ENCODE peak calls at places on chromosomes 13 and 19, in five cellular contexts. D, T, A, M and C are unnamed samples. For H3K4me1, the result is how much of the 10 kb centered on the place peaks cover.

GRCh38 chr13:99162543-99162942 is 38.1 kb upstream of the UBAC2 start:
- DNase-seq in D (no peak), M (no peak), T (no peak), A (no peak), C (no peak)

GRCh38 chr13:103525530-103525929 is 459.3 kb upstream of the SLC10A2 start:
- DNase-seq in M (no peak), A (no peak), T (no peak), D (no peak), C (no peak)

GRCh38 chr19:5940260-5941208 is 26.5 kb downstream of the CAPS start:
- DNase-seq in M (no peak), T (no peak), A (no peak), D (no peak), C (no peak)

GRCh38 chr19:47427241-47428176 is 8.2 kb upstream of the MEIS3 start:
- DNase-seq in M (peak), A (peak), T (peak), D (peak), C (peak)

GRCh38 chr19:6011206-6011605 is 33.3 kb upstream of the RANBP3 start:
- DNase-seq in M (no peak), A (no peak), D (no peak), T (no peak), C (no peak)

GRCh38 chr19:29120471-29120870 is 92.5 kb downstream of the UQCRFS1 start:
- DNase-seq in T (no peak), M (no peak), A (no peak), D (no peak), C (no peak)

GRCh38 chr13:100149389-100149788 is 60.5 kb downstream of the PCCA start:
- DNase-seq in A (no peak), D (no peak), T (no peak), M (no peak), C (no peak)

GRCh38 chr13:84430015-84430414 is 547.7 kb upstream of the SLITRK1 start:
- DNase-seq in A (no peak), M (no peak), D (no peak), T (no peak), C (peak)

GRCh38 chr13:59643906-59644626 is 519.7 kb downstream of the DIAPH3 start:
- DNase-seq in T (no peak), A (no peak), M (no peak), D (no peak), C (no peak)

GRCh38 chr13:27928353-27928804 is 8.6 kb downstream of the PDX1 start:
- DNase-seq in M (no peak), T (no peak), D (no peak), A (no peak), C (no peak)

GRCh38 chr19:53394522-53394973 is 401 bp upstream of the ZNF765 start:
- DNase-seq in T (peak), A (peak), M (no peak), D (peak), C (peak)

GRCh38 chr19:41426952-41427646 is at the start of gene B3GNT8:
- DNase-seq in A (peak), T (peak), D (peak), M (peak), C (peak)

GRCh38 chr19:13024126-13024957 is 29.1 kb downstream of the NFIX start:
- DNase-seq in A (no peak), T (no peak), D (peak), M (no peak), C (peak)
- H3K4me3 ChIP-seq in A (peak), T (peak), D (peak), M (no peak), C (no peak)

GRCh38 chr13:44305845-44306244 is 67.8 kb upstream of the SERP2 start:
- DNase-seq in T (no peak), D (no peak), M (peak), A (no peak), C (no peak)

GRCh38 chr13:44307844-44308243 is 65.8 kb upstream of the SERP2 start:
- DNase-seq in M (no peak), A (no peak), T (no peak), D (no peak), C (no peak)

GRCh38 chr13:44308352-44308751 is 65.3 kb upstream of the SERP2 start:
- DNase-seq in A (no peak), T (no peak), D (no peak), M (no peak), C (no peak)

GRCh38 chr13:44306401-44307192 is 67.0 kb upstream of the SERP2 start:
- DNase-seq in A (peak), D (peak), T (peak), M (peak), C (peak)

GRCh38 chr13:44307255-44307654 is 66.4 kb upstream of the SERP2 start:
- DNase-seq in T (no peak), A (no peak), M (peak), D (no peak), C (no peak)
- H3K4me1 ChIP-seq in T (under half), A (under half), M (under half), D (under half), C (under half)

DNA sequence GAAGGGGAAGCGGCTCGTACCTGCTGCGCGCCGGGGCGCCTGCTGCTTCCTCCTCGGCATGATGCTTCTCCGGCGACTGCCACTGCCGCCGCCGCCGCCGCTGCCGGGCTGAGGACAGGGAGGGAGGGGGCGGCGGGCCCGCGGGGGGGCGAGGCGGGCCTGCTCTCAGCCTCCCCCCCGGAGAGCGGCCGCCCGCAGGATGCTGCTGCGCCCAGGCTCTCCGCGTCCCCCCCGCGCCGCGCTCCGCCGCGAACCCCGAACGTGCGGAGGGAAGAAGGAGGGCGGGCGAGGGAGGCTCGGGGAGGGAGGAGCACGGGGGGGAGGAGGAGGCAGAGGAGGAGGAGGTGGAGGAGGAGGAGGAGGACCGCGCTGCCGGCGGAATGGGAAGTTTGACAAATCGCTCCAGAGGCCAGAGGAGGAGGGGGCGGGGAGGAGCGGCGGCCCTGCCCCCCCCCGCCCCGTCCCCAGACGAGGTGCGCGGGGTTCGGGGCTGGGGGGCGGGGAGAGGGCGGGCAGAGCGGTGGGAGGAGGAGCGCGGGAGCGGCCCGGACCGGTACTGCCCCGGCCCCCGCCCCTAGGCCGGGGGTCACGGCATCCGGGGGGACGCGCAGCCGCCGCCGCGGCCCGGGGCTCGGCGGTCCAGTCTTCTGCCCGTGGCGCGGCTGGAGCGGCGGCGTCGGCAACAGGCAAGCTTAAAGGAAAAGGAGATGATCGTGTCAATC is at the start of gene TSHZ3:
- DNase-seq in M (peak), A (peak), D (peak), T (peak), C (peak)
- H3K4me3 ChIP-seq in M (peak), A (peak), D (peak), T (peak), C (peak)

GRCh38 chr13:50125556-50126377 is 110.5 kb downstream of the KCNRG start:
- DNase-seq in T (peak), A (peak), D (peak), M (peak), C (peak)
- H3K4me1 ChIP-seq in T (under half), A (half or more), D (under half), M (under half), C (under half)

GRCh38 chr19:7941895-7942596 is 1.4 kb downstream of the TIMM44 start:
- DNase-seq in A (no peak), D (no peak), M (no peak), T (no peak), C (no peak)

GRCh38 chr19:7942981-7943443 is 454 bp downstream of the TIMM44 start:
- DNase-seq in D (no peak), A (no peak), M (no peak), T (no peak), C (no peak)

GRCh38 chr19:7940841-7941240 is 2.6 kb downstream of the TIMM44 start:
- DNase-seq in D (no peak), A (no peak), M (no peak), T (no peak), C (no peak)

GRCh38 chr19:7943444-7944176 is at the start of gene TIMM44:
- DNase-seq in M (peak), D (peak), T (peak), A (peak), C (peak)

DNA sequence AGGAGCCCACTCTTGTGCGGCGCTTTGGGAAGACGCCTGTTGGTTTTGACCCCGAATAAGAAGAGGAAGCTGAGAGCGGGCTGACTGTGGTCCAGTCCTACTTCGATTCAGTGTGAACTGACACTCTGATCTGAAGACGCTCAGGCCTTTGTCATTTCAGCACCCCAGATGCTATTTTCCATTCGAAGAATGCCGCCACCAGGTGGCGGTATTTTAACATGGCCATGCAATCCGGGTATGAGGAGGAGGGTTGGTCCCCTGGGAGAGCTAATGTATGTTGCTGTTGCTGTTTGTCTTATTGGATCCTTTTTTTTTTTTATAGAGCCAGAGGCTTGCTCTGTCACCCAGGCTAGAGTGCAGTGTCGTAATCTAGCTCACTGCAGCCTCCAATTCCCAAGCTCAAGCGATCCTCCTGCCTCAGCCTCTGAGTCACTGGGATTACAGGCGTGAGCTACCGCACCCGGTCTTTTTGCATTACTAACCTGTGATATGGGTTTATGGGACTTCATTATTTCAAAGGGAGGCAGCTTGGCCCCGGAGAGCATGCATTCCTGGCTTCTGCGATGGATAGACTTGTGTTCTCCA is 803 bp upstream of the TIMM44 start:
- DNase-seq in T (peak), A (peak), D (peak), M (peak), C (peak)
- H3K4me3 ChIP-seq in T (peak), A (peak), D (peak), M (peak), C (peak)

GRCh38 chr13:45051315-45051714 is 62.0 kb downstream of the GPALPP1 start:
- DNase-seq in A (no peak), M (no peak), T (no peak), D (no peak), C (no peak)

GRCh38 chr13:45046445-45046844 is 57.1 kb downstream of the GPALPP1 start:
- DNase-seq in M (no peak), A (no peak), D (no peak), T (peak), C (no peak)

GRCh38 chr13:45048890-45049407 is 59.6 kb downstream of the GPALPP1 start:
- DNase-seq in M (no peak), T (no peak), A (no peak), D (no peak), C (no peak)

GRCh38 chr13:45047394-45048328 is 58.3 kb downstream of the GPALPP1 start:
- DNase-seq in T (peak), A (peak), D (peak), M (peak), C (peak)

GRCh38 chr13:45049478-45049877 is 60.1 kb downstream of the GPALPP1 start:
- DNase-seq in D (no peak), T (no peak), M (no peak), A (no peak), C (no peak)
- H3K4me1 ChIP-seq in D (under half), T (under half), M (under half), A (under half), C (under half)

DNA sequence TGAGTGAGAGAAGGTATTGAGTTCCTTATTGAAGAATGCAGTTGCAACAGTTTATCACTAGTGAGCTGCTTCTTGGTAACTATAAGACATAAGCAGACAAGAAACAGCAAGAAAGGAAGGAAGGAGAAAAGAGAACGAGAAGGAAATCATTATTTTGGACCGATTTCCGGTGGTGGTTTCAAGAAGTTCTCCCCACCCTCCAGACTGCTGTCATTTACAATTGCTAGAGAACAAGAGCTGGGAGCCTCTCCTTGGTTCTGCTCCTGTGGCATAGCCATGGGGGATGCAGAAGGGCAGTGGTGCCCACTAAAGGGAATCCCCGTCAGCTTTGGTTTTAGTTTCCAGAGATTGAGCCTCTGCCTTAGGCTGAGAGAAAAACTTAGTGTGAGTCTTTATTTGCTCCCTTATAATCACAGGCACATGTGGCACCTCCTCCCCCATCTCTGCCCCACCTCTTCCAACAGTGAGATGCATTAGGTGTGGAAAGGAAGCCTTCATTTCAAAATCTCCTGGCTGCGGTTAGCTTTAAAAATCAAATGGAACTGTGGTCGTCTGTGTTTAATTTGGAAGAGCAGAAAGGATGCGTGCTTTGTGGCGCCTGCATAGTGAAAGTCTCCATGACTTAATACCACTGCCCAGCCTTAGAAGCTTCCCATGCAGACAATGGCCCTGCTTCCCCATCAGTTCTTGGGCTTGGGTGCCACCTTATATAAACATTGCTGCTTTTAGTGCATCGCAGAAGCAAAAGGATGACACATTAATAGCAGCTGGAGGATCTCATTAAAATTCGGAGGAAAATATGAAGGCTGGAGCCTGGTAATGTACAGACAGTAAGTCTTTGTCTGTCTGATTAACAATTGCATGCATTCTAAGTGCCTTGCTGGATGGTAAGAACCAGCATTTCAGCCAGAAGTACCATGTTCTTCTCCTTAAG is 25.0 kb downstream of the LRCH1 start:
- DNase-seq in A (no peak), M (no peak), D (no peak), T (no peak), C (no peak)
- H3K4me3 ChIP-seq in A (no peak), M (no peak), D (no peak), T (no peak), C (no peak)

DNA sequence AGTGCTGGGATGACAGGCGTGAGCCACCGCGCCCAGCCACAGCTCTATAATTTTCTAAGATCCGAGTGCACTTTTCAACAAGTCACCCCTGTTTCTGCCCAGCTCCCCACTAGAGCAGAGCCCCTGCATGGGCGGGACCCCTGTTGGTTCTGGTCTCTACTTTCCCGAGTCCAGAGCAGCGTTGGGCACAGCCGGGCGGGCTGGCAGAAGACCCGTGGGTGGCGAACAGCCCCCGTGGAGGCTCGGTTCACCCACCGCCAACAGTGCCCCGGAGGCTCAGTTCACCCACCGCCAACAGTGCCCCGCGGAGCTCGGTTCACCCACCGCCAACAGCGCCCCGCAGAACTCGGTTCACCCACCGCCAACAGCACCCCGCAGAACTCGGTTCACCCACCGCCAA is 40.8 kb downstream of the ADPRHL1 start:
- DNase-seq in A (no peak), D (no peak), M (no peak), T (no peak), C (no peak)
- H3K4me1 ChIP-seq in A (under half), D (under half), M (under half), T (under half), C (under half)

GRCh38 chr13:97339019-97339988 is 94.7 kb upstream of the RAP2A start:
- DNase-seq in M (no peak), T (peak), D (peak), A (peak), C (peak)
- H3K4me3 ChIP-seq in M (no peak), T (no peak), D (no peak), A (no peak), C (no peak)

GRCh38 chr19:3611841-3612240 is 5.2 kb upstream of the TBXA2R start:
- DNase-seq in M (no peak), D (no peak), A (no peak), T (no peak), C (no peak)
- H3K4me1 ChIP-seq in M (under half), D (under half), A (under half), T (under half), C (under half)